ENCODE peak calls at places on chromosomes 3 and 15, in ten cellular contexts. F is ELR; O is activated CD4-positive, CD25-positive, alpha-beta regulatory T cell treated with anti-CD3 and anti-CD28 coated beads, Interleukin-2, amount 50 U/mL, for 16 hours; L is ACHN; D is ecto neural progenitor cell; P is GM03348; A is EL; Y is erythroblast; K is naive thymus-derived CD8-positive, alpha-beta T cell; U is NCI-H1436 treated with DMSO at 0.1 percent for 48 hours. B is an unnamed sample.

GRCh38 chr3:150335631-150336030 is 72.5 kb upstream of the TSC22D2 start:
- DNase-seq in U (no peak), L (no peak), P (peak), D (no peak), F (no peak), Y (no peak), O (no peak), K (no peak), A (peak), B (no peak)

GRCh38 chr3:54165865-54166264 is 43.5 kb downstream of the CACNA2D3 start:
- DNase-seq in D (no peak), L (no peak), A (no peak), O (no peak), K (no peak), U (no peak), P (no peak), F (no peak), Y (no peak), B (no peak)

GRCh38 chr3:30501526-30501925 is 104.9 kb upstream of the TGFBR2 start:
- DNase-seq in U (no peak), L (no peak), K (no peak), Y (no peak), F (peak), O (no peak), D (no peak), P (no peak), A (peak), B (no peak)

GRCh38 chr3:178777718-178778411 is 241.6 kb downstream of the KCNMB2 start:
- DNase-seq in K (no peak), L (no peak), U (no peak), A (peak), Y (no peak), O (no peak), P (peak), F (peak), D (no peak), B (peak)

GRCh38 chr3:23396746-23397145 is 193.6 kb downstream of the UBE2E2 start:
- DNase-seq in D (no peak), F (no peak), Y (no peak), A (no peak), O (no peak), L (no peak), P (no peak), U (no peak), K (no peak), B (no peak)

GRCh38 chr15:85073556-85074194 is 92.0 kb downstream of the PDE8A start:
- DNase-seq in F (peak), Y (no peak), O (no peak), D (no peak), P (no peak), L (no peak), A (peak), K (no peak), U (no peak), B (no peak)

GRCh38 chr3:20808864-20809263 is 622.9 kb upstream of the SGO1 start:
- DNase-seq in A (no peak), U (no peak), P (no peak), Y (no peak), D (no peak), F (no peak), K (no peak), O (no peak), L (no peak), B (no peak)

GRCh38 chr3:187986514-187986934 is 167.4 kb upstream of the LPP start:
- DNase-seq in K (no peak), D (no peak), L (peak), P (peak), F (peak), O (no peak), A (peak), U (no peak), Y (no peak), B (peak)

GRCh38 chr15:83654379-83655236 is 685 bp downstream of the ADAMTSL3 start:
- DNase-seq in P (peak), L (no peak), F (no peak), A (no peak), O (no peak), U (no peak), K (no peak), Y (no peak), D (peak), B (peak)

GRCh38 chr3:101732240-101732641 is 7.8 kb downstream of the CEP97 start:
- DNase-seq in D (no peak), A (no peak), P (no peak), O (no peak), Y (peak), U (no peak), L (no peak), F (no peak), K (no peak), B (no peak)

GRCh38 chr3:69091389-69092029 is 6.8 kb downstream of the ARL6IP5 start:
- DNase-seq in K (no peak), U (no peak), O (no peak), D (no peak), P (no peak), Y (no peak), L (no peak), F (no peak), A (no peak), B (no peak)

GRCh38 chr3:53243165-53243564 is 12.7 kb downstream of the TKT start:
- DNase-seq in P (peak), D (no peak), O (no peak), K (no peak), A (peak), Y (peak), L (no peak), U (no peak), F (peak), B (no peak)

GRCh38 chr15:46685681-46686080 is 1031.6 kb upstream of the SEMA6D start:
- DNase-seq in D (no peak), U (no peak), O (no peak), L (no peak), A (no peak), F (no peak), K (no peak), P (no peak), Y (no peak), B (no peak)

GRCh38 chr15:48644498-48644826 is 1.0 kb downstream of the FBN1 start:
- DNase-seq in K (no peak), U (no peak), L (no peak), A (peak), P (peak), O (no peak), Y (peak), D (no peak), F (peak), B (peak)

GRCh38 chr15:29538110-29538509 is 268.5 kb upstream of the NSMCE3 start:
- DNase-seq in F (no peak), O (no peak), K (no peak), U (no peak), P (no peak), L (no peak), A (no peak), D (no peak), Y (no peak), B (no peak)

GRCh38 chr15:91468861-91469260 is 368.8 kb downstream of the SV2B start:
- DNase-seq in L (no peak), O (no peak), D (no peak), F (no peak), P (no peak), U (no peak), K (no peak), A (no peak), Y (no peak), B (no peak)

GRCh38 chr15:30859091-30859874 is 44.4 kb upstream of the FAN1 start:
- DNase-seq in P (peak), D (no peak), F (peak), U (no peak), Y (no peak), O (no peak), A (peak), L (peak), K (no peak), B (no peak)

GRCh38 chr3:183731611-183732010 is 34.0 kb downstream of the YEATS2 start:
- DNase-seq in O (no peak), L (no peak), F (no peak), A (no peak), P (no peak), K (no peak), Y (no peak), U (no peak), D (no peak), B (no peak)

GRCh38 chr3:126126292-126126691 is 42.4 kb upstream of the SLC41A3 start:
- DNase-seq in A (no peak), F (no peak), U (no peak), D (peak), K (peak), O (no peak), P (no peak), Y (no peak), L (no peak), B (no peak)

GRCh38 chr3:169002689-169003088 is 660.8 kb downstream of the MECOM start:
- DNase-seq in K (no peak), D (no peak), P (no peak), F (no peak), Y (no peak), U (no peak), A (no peak), L (no peak), O (no peak), B (peak)

GRCh38 chr3:69339766-69340165 is 46.1 kb downstream of the FRMD4B start:
- DNase-seq in L (no peak), O (no peak), U (no peak), K (no peak), A (no peak), P (no peak), Y (no peak), D (no peak), F (no peak), B (no peak)

GRCh38 chr15:99436472-99437314 is 129.1 kb upstream of the MEF2A start:
- DNase-seq in O (no peak), P (no peak), L (no peak), U (no peak), F (no peak), A (no peak), K (no peak), D (no peak), Y (no peak), B (no peak)

GRCh38 chr15:42087460-42087859 is 6.9 kb downstream of the PLA2G4D start:
- DNase-seq in K (no peak), A (no peak), O (no peak), L (no peak), Y (no peak), U (no peak), D (no peak), P (no peak), F (no peak), B (no peak)

GRCh38 chr15:25897658-25898057 is 34.5 kb upstream of the ATP10A start:
- DNase-seq in P (no peak), D (no peak), L (no peak), K (no peak), O (no peak), A (no peak), Y (no peak), F (no peak), U (no peak), B (no peak)

GRCh38 chr15:48343865-48344264 is 12.6 kb downstream of the DUT start:
- DNase-seq in P (no peak), A (no peak), K (no peak), D (no peak), L (no peak), U (no peak), O (no peak), F (no peak), Y (no peak), B (no peak)

GRCh38 chr3:141876891-141877561 is 583 bp downstream of the ATP1B3 start:
- DNase-seq in D (peak), K (peak), L (peak), U (no peak), O (peak), Y (peak), P (peak), A (peak), F (peak), B (peak)